ENCODE peak calls at places on chromosomes 2 and 18, in ten cellular contexts. One of them, this sample, is unnamed.

GRCh38 chr2:54722641-54723299 is 692 bp upstream of the EML6 start:
- DNase-seq in stomach: no peak
- DNase-seq in A549: peak; percentile 10
- DNase-seq in suprapubic skin: no peak
- DNase-seq in K562: no peak
- DNase-seq in tibial nerve: no peak
- DNase-seq in SK-N-SH: no peak
- DNase-seq in transverse colon: no peak
- DNase-seq in H1: no peak
- DNase-seq in sigmoid colon: no peak
- DNase-seq in this sample: no peak

GRCh38 chr2:217274578-217274977 is 414.7 kb upstream of the TNP1 start:
- DNase-seq in stomach: no peak
- DNase-seq in A549: no peak
- DNase-seq in suprapubic skin: no peak
- DNase-seq in K562: no peak
- DNase-seq in tibial nerve: no peak
- DNase-seq in SK-N-SH: no peak
- DNase-seq in transverse colon: no peak
- DNase-seq in H1: no peak
- DNase-seq in sigmoid colon: peak; percentile 69
- DNase-seq in this sample: no peak

GRCh38 chr18:12321331-12321730 is 13.3 kb downstream of the TUBB6 start:
- DNase-seq in stomach: no peak
- DNase-seq in A549: no peak
- DNase-seq in suprapubic skin: peak; percentile 51
- DNase-seq in K562: no peak
- DNase-seq in tibial nerve: no peak
- DNase-seq in SK-N-SH: no peak
- DNase-seq in transverse colon: no peak
- DNase-seq in H1: no peak
- DNase-seq in sigmoid colon: peak; percentile 45
- DNase-seq in this sample: no peak

GRCh38 chr2:164984428-164984827 is 29.1 kb upstream of the SLC38A11 start:
- DNase-seq in stomach: no peak
- DNase-seq in A549: no peak
- DNase-seq in suprapubic skin: no peak
- DNase-seq in K562: no peak
- DNase-seq in tibial nerve: no peak
- DNase-seq in SK-N-SH: no peak
- DNase-seq in transverse colon: no peak
- DNase-seq in H1: no peak
- DNase-seq in sigmoid colon: no peak
- DNase-seq in this sample: no peak

GRCh38 chr18:3960142-3960541 is 495.0 kb downstream of the DLGAP1 start:
- DNase-seq in stomach: no peak
- DNase-seq in A549: no peak
- DNase-seq in suprapubic skin: no peak
- DNase-seq in K562: no peak
- DNase-seq in tibial nerve: no peak
- DNase-seq in SK-N-SH: no peak
- DNase-seq in transverse colon: no peak
- DNase-seq in H1: no peak
- DNase-seq in sigmoid colon: no peak
- DNase-seq in this sample: no peak

GRCh38 chr2:49248506-49248905 is 94.2 kb upstream of the FSHR start:
- DNase-seq in stomach: no peak
- DNase-seq in A549: peak; percentile 36
- DNase-seq in suprapubic skin: no peak
- DNase-seq in K562: no peak
- DNase-seq in tibial nerve: no peak
- DNase-seq in SK-N-SH: no peak
- DNase-seq in transverse colon: no peak
- DNase-seq in H1: no peak
- DNase-seq in sigmoid colon: no peak
- DNase-seq in this sample: no peak

GRCh38 chr2:10079192-10079930 is 850 bp downstream of the CYS1 start:
- DNase-seq in stomach: no peak
- DNase-seq in A549: peak; percentile 36
- DNase-seq in suprapubic skin: no peak
- DNase-seq in K562: no peak
- DNase-seq in tibial nerve: peak; percentile 32
- DNase-seq in SK-N-SH: peak; percentile 89
- DNase-seq in transverse colon: no peak
- DNase-seq in H1: peak; percentile 74
- DNase-seq in sigmoid colon: peak; percentile 87
- DNase-seq in this sample: peak; percentile 68

GRCh38 chr2:10844083-10844482 is 31.5 kb upstream of the PDIA6 start:
- DNase-seq in stomach: peak; percentile 91
- DNase-seq in A549: peak; percentile 52
- DNase-seq in suprapubic skin: no peak
- DNase-seq in K562: no peak
- DNase-seq in tibial nerve: no peak
- DNase-seq in SK-N-SH: peak; percentile 51
- DNase-seq in transverse colon: peak; percentile 89
- DNase-seq in H1: peak; percentile 79
- DNase-seq in sigmoid colon: peak; percentile 94
- DNase-seq in this sample: no peak

GRCh38 chr2:28958689-28959088 is 22.4 kb upstream of the TOGARAM2 start:
- DNase-seq in stomach: no peak
- DNase-seq in A549: peak; percentile 77
- DNase-seq in suprapubic skin: no peak
- DNase-seq in K562: peak; percentile 64
- DNase-seq in tibial nerve: peak; percentile 68
- DNase-seq in SK-N-SH: peak; percentile 87
- DNase-seq in transverse colon: peak; percentile 32
- DNase-seq in H1: peak; percentile 69
- DNase-seq in sigmoid colon: peak; percentile 81
- DNase-seq in this sample: peak; percentile 68

GRCh38 chr2:23445450-23445868 is 60.5 kb downstream of the KLHL29 start:
- DNase-seq in stomach: no peak
- DNase-seq in A549: no peak
- DNase-seq in suprapubic skin: no peak
- DNase-seq in K562: no peak
- DNase-seq in tibial nerve: no peak
- DNase-seq in SK-N-SH: no peak
- DNase-seq in transverse colon: no peak
- DNase-seq in H1: peak; percentile 16
- DNase-seq in sigmoid colon: no peak
- DNase-seq in this sample: no peak

GRCh38 chr2:150478206-150478974 is 9.1 kb downstream of the RND3 start:
- DNase-seq in stomach: no peak
- DNase-seq in A549: no peak
- DNase-seq in suprapubic skin: no peak
- DNase-seq in K562: no peak
- DNase-seq in tibial nerve: no peak
- DNase-seq in SK-N-SH: no peak
- DNase-seq in transverse colon: no peak
- DNase-seq in H1: no peak
- DNase-seq in sigmoid colon: no peak
- DNase-seq in this sample: no peak

GRCh38 chr2:8684885-8685696 is 3.2 kb downstream of the ID2 start:
- DNase-seq in stomach: peak; percentile 60
- DNase-seq in A549: peak; percentile 63
- DNase-seq in suprapubic skin: peak; percentile 85
- DNase-seq in K562: peak; percentile 42
- DNase-seq in tibial nerve: peak; percentile 31
- DNase-seq in SK-N-SH: no peak
- DNase-seq in transverse colon: peak; percentile 86
- DNase-seq in H1: peak; percentile 80
- DNase-seq in sigmoid colon: peak; percentile 83
- DNase-seq in this sample: peak; percentile 70

GRCh38 chr2:234960091-234961088 is 8.6 kb downstream of the SH3BP4 start:
- DNase-seq in stomach: no peak
- DNase-seq in A549: no peak
- DNase-seq in suprapubic skin: no peak
- DNase-seq in K562: no peak
- DNase-seq in tibial nerve: no peak
- DNase-seq in SK-N-SH: no peak
- DNase-seq in transverse colon: no peak
- DNase-seq in H1: no peak
- DNase-seq in sigmoid colon: no peak
- DNase-seq in this sample: peak; percentile 1

GRCh38 chr2:95060446-95061118 is 35.1 kb downstream of the MAL start:
- DNase-seq in stomach: no peak
- DNase-seq in A549: no peak
- DNase-seq in suprapubic skin: peak; percentile 27
- DNase-seq in K562: no peak
- DNase-seq in tibial nerve: no peak
- DNase-seq in SK-N-SH: no peak
- DNase-seq in transverse colon: no peak
- DNase-seq in H1: no peak
- DNase-seq in sigmoid colon: peak; percentile 34
- DNase-seq in this sample: no peak

GRCh38 chr2:234267534-234267933 is 217.0 kb downstream of the SPP2 start:
- DNase-seq in stomach: no peak
- DNase-seq in A549: no peak
- DNase-seq in suprapubic skin: no peak
- DNase-seq in K562: no peak
- DNase-seq in tibial nerve: no peak
- DNase-seq in SK-N-SH: no peak
- DNase-seq in transverse colon: no peak
- DNase-seq in H1: no peak
- DNase-seq in sigmoid colon: no peak
- DNase-seq in this sample: no peak

DNA sequence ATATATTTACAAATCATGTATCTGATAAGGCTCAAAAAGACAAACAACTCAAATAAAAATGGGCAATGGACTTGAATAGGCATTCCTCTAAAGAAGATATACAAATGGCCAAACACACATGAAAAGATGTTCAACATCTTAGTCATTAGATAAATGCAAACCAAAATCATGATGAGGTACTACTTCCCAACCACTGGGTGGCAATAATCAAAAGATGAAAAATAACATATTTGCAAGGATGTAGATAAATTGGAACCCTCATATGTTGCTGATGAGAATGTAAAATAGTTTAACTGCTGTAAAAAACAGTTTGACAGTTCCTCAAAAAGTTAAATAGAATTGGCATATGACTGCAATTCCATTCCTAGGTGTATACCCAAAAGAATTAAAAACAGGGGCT is 132.3 kb downstream of the TTC32 start:
- DNase-seq in stomach: no peak
- DNase-seq in A549: peak; percentile 33
- DNase-seq in suprapubic skin: no peak
- DNase-seq in K562: no peak
- DNase-seq in tibial nerve: no peak
- DNase-seq in SK-N-SH: no peak
- DNase-seq in transverse colon: no peak
- DNase-seq in H1: no peak
- DNase-seq in sigmoid colon: no peak
- DNase-seq in this sample: no peak
- H3K4me1 ChIP-seq in stomach: no peaks in the 10 kb centered on the region
- H3K4me1 ChIP-seq in A549: peaks cover 6% of the 10 kb centered on the region
- H3K4me1 ChIP-seq in suprapubic skin: no peaks in the 10 kb centered on the region
- H3K4me1 ChIP-seq in K562: no peaks in the 10 kb centered on the region
- H3K4me1 ChIP-seq in tibial nerve: no peaks in the 10 kb centered on the region
- H3K4me1 ChIP-seq in SK-N-SH: no peaks in the 10 kb centered on the region
- H3K4me1 ChIP-seq in transverse colon: no peaks in the 10 kb centered on the region
- H3K4me1 ChIP-seq in H1: peaks cover 3% of the 10 kb centered on the region
- H3K4me1 ChIP-seq in sigmoid colon: no peaks in the 10 kb centered on the region
- H3K4me1 ChIP-seq in this sample: no peaks in the 10 kb centered on the region

DNA sequence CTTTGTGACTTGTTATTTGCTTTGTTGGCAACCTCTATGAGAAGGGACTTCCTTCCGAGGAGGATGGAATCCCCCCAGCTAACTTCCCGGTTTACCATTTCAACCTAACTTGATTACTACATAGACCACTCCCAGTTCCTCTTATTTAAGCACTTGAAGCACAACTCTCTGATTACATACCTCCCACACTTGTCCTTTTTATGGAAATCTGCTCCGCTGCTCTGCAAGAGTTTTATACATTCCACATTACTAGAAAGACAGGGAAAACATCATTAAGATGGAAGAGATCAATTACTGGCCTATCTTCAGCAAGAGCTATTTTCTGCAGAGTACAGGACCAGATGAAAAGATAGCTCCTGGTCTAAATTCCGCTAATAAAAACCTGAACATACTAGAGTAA is 160.0 kb upstream of the PGAP1 start:
- DNase-seq in stomach: no peak
- DNase-seq in A549: no peak
- DNase-seq in suprapubic skin: no peak
- DNase-seq in K562: no peak
- DNase-seq in tibial nerve: no peak
- DNase-seq in SK-N-SH: no peak
- DNase-seq in transverse colon: no peak
- DNase-seq in H1: no peak
- DNase-seq in sigmoid colon: no peak
- DNase-seq in this sample: no peak
- H3K4me3 ChIP-seq in stomach: no peak overlapping the region
- H3K4me3 ChIP-seq in A549: no peak overlapping the region
- H3K4me3 ChIP-seq in suprapubic skin: no peak overlapping the region
- H3K4me3 ChIP-seq in K562: no peak overlapping the region
- H3K4me3 ChIP-seq in tibial nerve: no peak overlapping the region
- H3K4me3 ChIP-seq in SK-N-SH: no peak overlapping the region
- H3K4me3 ChIP-seq in transverse colon: no peak overlapping the region
- H3K4me3 ChIP-seq in H1: no peak overlapping the region
- H3K4me3 ChIP-seq in sigmoid colon: no peak overlapping the region
- H3K4me3 ChIP-seq in this sample: no peak overlapping the region

GRCh38 chr2:3130444-3130843 is 247.2 kb downstream of the EIPR1 start:
- DNase-seq in stomach: no peak
- DNase-seq in A549: no peak
- DNase-seq in suprapubic skin: no peak
- DNase-seq in K562: no peak
- DNase-seq in tibial nerve: no peak
- DNase-seq in SK-N-SH: no peak
- DNase-seq in transverse colon: no peak
- DNase-seq in H1: no peak
- DNase-seq in sigmoid colon: no peak
- DNase-seq in this sample: no peak
- TF ChIP-seq EP300 in stomach: no peak
- TF ChIP-seq EP300 in A549: no peak
- TF ChIP-seq EP300 in suprapubic skin: no peak
- TF ChIP-seq EP300 in K562: no peak
- TF ChIP-seq EP300 in tibial nerve: no peak
- TF ChIP-seq EP300 in SK-N-SH: no peak
- TF ChIP-seq EP300 in transverse colon: no peak
- TF ChIP-seq EP300 in H1: no peak
- TF ChIP-seq EP300 in sigmoid colon: no peak
- TF ChIP-seq EP300 in this sample: no peak

DNA sequence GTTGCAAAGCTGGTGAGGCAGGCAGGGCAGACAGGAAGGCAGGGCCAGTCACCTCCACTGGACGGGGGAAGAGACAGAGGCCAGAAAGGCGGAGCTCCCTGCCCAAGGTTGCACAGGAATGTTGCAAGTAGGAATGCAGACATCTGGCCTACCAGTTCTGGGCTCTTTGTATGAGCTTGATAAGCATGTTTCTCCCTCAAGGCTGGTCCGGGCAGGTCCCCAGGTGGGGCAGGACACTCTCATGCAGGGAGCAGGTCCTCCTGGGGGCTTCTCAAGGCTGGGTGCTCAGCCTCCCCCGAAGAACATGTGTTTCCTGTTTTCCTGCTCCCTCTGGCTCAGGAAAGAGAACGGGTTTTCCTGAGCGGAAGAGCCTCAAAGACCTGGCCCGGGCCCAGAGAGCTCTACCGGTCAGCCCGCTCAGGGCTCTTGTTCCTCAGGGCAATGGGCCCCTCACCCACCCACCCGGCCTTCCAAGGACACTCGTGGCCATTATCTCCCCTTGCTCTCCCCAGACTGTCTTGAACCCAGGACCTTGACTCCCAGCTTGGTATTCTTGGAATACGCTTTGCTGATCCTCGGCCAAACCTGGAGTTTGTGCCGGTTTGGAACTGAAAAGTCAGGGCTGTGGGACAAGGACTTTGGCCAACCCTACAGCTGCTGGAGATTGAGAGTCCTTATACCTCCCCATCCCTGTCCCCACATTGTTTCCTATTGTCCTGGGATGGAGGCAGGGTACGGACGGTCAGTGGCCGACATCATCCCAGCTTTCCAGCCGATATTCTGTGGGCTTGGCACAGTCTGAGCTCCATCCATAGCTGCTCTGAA is 87.7 kb upstream of the HAAO start:
- DNase-seq in stomach: no peak
- DNase-seq in A549: no peak
- DNase-seq in suprapubic skin: peak; percentile 58
- DNase-seq in K562: no peak
- DNase-seq in tibial nerve: no peak
- DNase-seq in SK-N-SH: no peak
- DNase-seq in transverse colon: no peak
- DNase-seq in H1: no peak
- DNase-seq in sigmoid colon: no peak
- DNase-seq in this sample: peak; percentile 82
- H3K4me1 ChIP-seq in stomach: peaks cover 44% of the 10 kb centered on the region
- H3K4me1 ChIP-seq in A549: no peaks in the 10 kb centered on the region
- H3K4me1 ChIP-seq in suprapubic skin: peaks cover 45% of the 10 kb centered on the region
- H3K4me1 ChIP-seq in K562: peaks cover 2% of the 10 kb centered on the region
- H3K4me1 ChIP-seq in tibial nerve: peaks cover 25% of the 10 kb centered on the region
- H3K4me1 ChIP-seq in SK-N-SH: no peaks in the 10 kb centered on the region
- H3K4me1 ChIP-seq in transverse colon: peaks cover 2% of the 10 kb centered on the region
- H3K4me1 ChIP-seq in H1: no peaks in the 10 kb centered on the region
- H3K4me1 ChIP-seq in sigmoid colon: no peaks in the 10 kb centered on the region
- H3K4me1 ChIP-seq in this sample: peaks cover 30% of the 10 kb centered on the region

This sample was measured in ovary.